ENCODE peak calls at places on chromosomes 2 and 18, in ten cellular contexts. Q is suprapubic skin; B is CD4-positive, alpha-beta memory T cell; E is CD8-positive, alpha-beta memory T cell; L is endodermal cell; G is IMR-90; F is lower lobe of right lung; K is CD4-positive, alpha-beta T cell; R is body of pancreas; J is fibroblast of lung. W is an unnamed sample. For H3K9me3, the result is how much of the 10 kb centered on the place peaks cover.

GRCh38 chr2:238720232-238720672 is 127.6 kb upstream of the TWIST2 start:
- DNase-seq in Q (no peak), B (peak), E (no peak), L (peak), G (peak), F (peak), K (peak), R (peak), J (peak), W (peak)

GRCh38 chr2:222423632-222424280 is 587 bp upstream of the SGPP2 start:
- DNase-seq in Q (no peak), B (peak), E (peak), L (no peak), G (no peak), F (peak), K (no peak), R (no peak), J (peak), W (no peak)

GRCh38 chr2:58101500-58101899 is 54.9 kb downstream of the VRK2 start:
- DNase-seq in Q (no peak), B (no peak), E (no peak), L (no peak), G (peak), F (no peak), K (no peak), R (no peak), J (peak), W (no peak)

GRCh38 chr18:58541789-58542425 is 87.0 kb downstream of the ALPK2 start:
- DNase-seq in Q (no peak), B (peak), E (peak), L (peak), G (peak), F (no peak), K (no peak), R (no peak), J (peak), W (peak)

GRCh38 chr2:15677141-15677911 is 85.7 kb downstream of the DDX1 start:
- DNase-seq in Q (no peak), B (no peak), E (no peak), L (no peak), G (no peak), F (no peak), K (no peak), R (no peak), J (no peak), W (no peak)

GRCh38 chr2:233032551-233033320 is at the start of gene NEU2:
- DNase-seq in Q (no peak), B (no peak), E (no peak), L (no peak), G (no peak), F (no peak), K (no peak), R (no peak), J (no peak), W (no peak)

GRCh38 chr2:113218283-113219091 is 44.7 kb downstream of the PSD4 start:
- DNase-seq in Q (no peak), B (no peak), E (no peak), L (peak), G (no peak), F (peak), K (no peak), R (peak), J (peak), W (no peak)

GRCh38 chr18:72634500-72634899 is 90.4 kb upstream of the CBLN2 start:
- DNase-seq in Q (no peak), B (no peak), E (no peak), L (no peak), G (no peak), F (no peak), K (no peak), R (no peak), J (no peak), W (no peak)

GRCh38 chr2:235002198-235003095 is 50.6 kb downstream of the SH3BP4 start:
- DNase-seq in Q (no peak), B (no peak), E (no peak), L (no peak), G (peak), F (no peak), K (no peak), R (peak), J (peak), W (no peak)

GRCh38 chr2:185417111-185417510 is 321.5 kb upstream of the FSIP2 start:
- DNase-seq in Q (no peak), B (no peak), E (no peak), L (no peak), G (no peak), F (no peak), K (no peak), R (no peak), J (peak), W (no peak)

GRCh38 chr2:58354230-58354629 is 113.1 kb upstream of the FANCL start:
- DNase-seq in Q (no peak), B (no peak), E (no peak), L (no peak), G (no peak), F (no peak), K (no peak), R (no peak), J (no peak), W (no peak)

GRCh38 chr18:75408554-75409506 is 18.7 kb downstream of the SMIM21 start:
- DNase-seq in Q (no peak), B (no peak), E (no peak), L (no peak), G (peak), F (no peak), K (no peak), R (no peak), J (peak), W (no peak)

GRCh38 chr2:191622374-191623320 is 55.3 kb upstream of the NABP1 start:
- DNase-seq in Q (no peak), B (no peak), E (no peak), L (no peak), G (no peak), F (no peak), K (no peak), R (no peak), J (no peak), W (no peak)

GRCh38 chr2:167608487-167608886 is 638.9 kb downstream of the STK39 start:
- DNase-seq in Q (no peak), B (no peak), E (no peak), L (no peak), G (no peak), F (no peak), K (no peak), R (no peak), J (no peak), W (no peak)

GRCh38 chr18:12287684-12288405 is 20.2 kb upstream of the TUBB6 start:
- DNase-seq in Q (peak), B (no peak), E (no peak), L (peak), G (peak), F (peak), K (no peak), R (peak), J (peak), W (peak)

GRCh38 chr18:11909081-11909410 is 929 bp upstream of the MPPE1 start:
- DNase-seq in Q (no peak), B (no peak), E (no peak), L (no peak), G (peak), F (no peak), K (no peak), R (no peak), J (no peak), W (no peak)

GRCh38 chr18:40531061-40531460 is 1424.0 kb upstream of the PIK3C3 start:
- DNase-seq in Q (no peak), B (no peak), E (no peak), L (no peak), G (peak), F (no peak), K (no peak), R (no peak), J (no peak), W (no peak)

GRCh38 chr2:161423351-161424178 is 7.5 kb downstream of the TBR1 start:
- DNase-seq in Q (no peak), B (no peak), E (no peak), L (peak), G (no peak), F (no peak), K (no peak), R (no peak), J (peak), W (peak)
- H3K9me3 ChIP-seq in Q (under half), B (under half), E (under half), L (under half), G (under half), F (under half), K (under half), R (under half), J (under half), W (under half)

GRCh38 chr2:6832556-6832955 is 33.2 kb downstream of the CMPK2 start:
- DNase-seq in Q (no peak), B (no peak), E (no peak), L (no peak), G (no peak), F (no peak), K (no peak), R (no peak), J (no peak), W (no peak)

GRCh38 chr2:6828299-6828584 is 37.5 kb downstream of the CMPK2 start:
- DNase-seq in Q (no peak), B (peak), E (no peak), L (no peak), G (peak), F (no peak), K (no peak), R (no peak), J (peak), W (no peak)

GRCh38 chr2:6831229-6831628 is 34.5 kb downstream of the CMPK2 start:
- DNase-seq in Q (no peak), B (no peak), E (no peak), L (no peak), G (no peak), F (no peak), K (no peak), R (no peak), J (no peak), W (no peak)

GRCh38 chr2:6835467-6835866 is 30.2 kb downstream of the CMPK2 start:
- DNase-seq in Q (no peak), B (no peak), E (no peak), L (no peak), G (no peak), F (no peak), K (no peak), R (no peak), J (peak), W (no peak)

DNA sequence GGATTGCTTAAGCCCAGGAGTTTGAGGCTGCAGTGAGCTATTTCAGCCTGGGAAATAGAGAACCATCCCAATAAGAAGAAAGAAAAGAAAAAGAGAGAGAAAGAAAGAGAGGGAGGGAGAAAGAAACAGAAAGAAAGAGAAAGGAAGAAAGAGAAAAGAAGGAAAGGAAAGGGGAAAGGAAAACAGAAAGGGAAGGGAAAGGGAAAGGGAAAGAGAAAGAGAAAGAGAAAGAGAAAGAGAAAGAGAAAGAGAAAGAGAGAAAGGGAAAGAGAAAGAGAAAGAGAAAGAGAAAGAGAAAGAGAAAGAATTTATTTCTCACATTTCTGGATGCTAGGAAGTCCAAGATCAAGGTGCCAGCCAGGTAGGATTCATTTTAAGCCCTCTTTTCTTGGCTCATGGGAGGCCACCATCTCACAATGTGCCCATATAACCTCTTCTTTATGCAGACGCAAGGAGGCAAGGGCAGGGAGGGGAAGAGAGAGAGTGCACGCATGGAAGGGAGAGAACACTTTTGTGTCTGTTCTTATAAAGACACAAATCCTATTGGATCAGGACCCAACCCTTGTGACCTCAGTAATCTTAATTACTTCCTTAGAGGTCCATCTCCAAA is 32.6 kb downstream of the CMPK2 start:
- DNase-seq in Q (no peak), B (no peak), E (no peak), L (no peak), G (no peak), F (no peak), K (no peak), R (no peak), J (no peak), W (no peak)
- H3K9me3 ChIP-seq in Q (under half), B (under half), E (under half), L (under half), G (under half), F (under half), K (under half), R (under half), J (under half), W (under half)

GRCh38 chr2:107618769-107619168 is 207.9 kb upstream of the RGPD4 start:
- DNase-seq in Q (no peak), B (no peak), E (no peak), L (no peak), G (no peak), F (no peak), K (no peak), R (no peak), J (no peak), W (no peak)
- H3K9me3 ChIP-seq in Q (under half), B (under half), E (under half), L (half or more), G (under half), F (under half), K (under half), R (under half), J (under half), W (under half)

DNA sequence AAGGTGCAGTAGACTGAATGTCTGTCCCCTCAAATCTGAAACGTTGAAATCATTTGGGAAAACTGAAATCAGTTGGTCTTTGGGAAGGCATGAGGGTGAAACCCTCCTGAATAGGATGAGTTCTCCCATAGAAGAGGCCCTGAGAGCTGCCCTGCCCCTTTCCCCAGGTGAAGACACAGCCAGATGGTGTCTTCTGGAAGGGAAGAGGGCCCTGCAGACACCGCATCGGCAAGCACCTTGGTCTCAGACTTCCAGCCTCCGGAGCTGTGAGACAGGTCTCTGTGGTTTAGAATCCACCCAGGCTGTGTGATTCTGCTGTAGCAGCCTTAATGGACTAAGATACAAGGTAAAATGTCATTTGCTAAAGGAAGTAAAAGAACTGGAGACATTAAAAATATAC is 42.1 kb upstream of the SNTG2 start:
- DNase-seq in Q (no peak), B (no peak), E (no peak), L (peak), G (no peak), F (no peak), K (no peak), R (no peak), J (no peak), W (no peak)
- H3K9me3 ChIP-seq in Q (under half), B (under half), E (under half), L (under half), G (under half), F (under half), K (under half), R (under half), J (under half), W (under half)